ENCODE peak calls at places on chromosomes 1 and 21, in nine cellular contexts. U is lower lobe of right lung, G is epithelial cell of esophagus, E is coronary artery, Q is Panc1, S is kidney epithelial cell, R is IMR-90, X is BE2C, Y is psoas muscle. Z is an unnamed sample.

GRCh38 chr1:223228931-223229528 is 86.0 kb upstream of the TLR5 start:
- DNase-seq in U (no peak), G (no peak), E (no peak), Q (no peak), S (no peak), R (no peak), X (no peak), Y (no peak), Z (no peak)

GRCh38 chr1:97727029-97727428 is 193.8 kb downstream of the DPYD start:
- DNase-seq in U (no peak), G (no peak), E (no peak), Q (no peak), S (no peak), R (no peak), X (no peak), Y (no peak), Z (no peak)

GRCh38 chr1:239958063-239958462 is 133.6 kb upstream of the FMN2 start:
- DNase-seq in U (no peak), G (no peak), E (no peak), Q (no peak), S (no peak), R (no peak), X (no peak), Y (no peak), Z (no peak)

GRCh38 chr21:36694593-36695282 is 4.2 kb upstream of the SIM2 start:
- DNase-seq in U (no peak), G (no peak), E (no peak), Q (no peak), S (no peak), R (no peak), X (no peak), Y (no peak), Z (no peak)

GRCh38 chr1:226980565-226981385 is 40.7 kb downstream of the COQ8A start:
- DNase-seq in U (no peak), G (no peak), E (peak), Q (no peak), S (no peak), R (no peak), X (no peak), Y (peak), Z (no peak)

GRCh38 chr1:149940427-149940826 is 3.7 kb upstream of the MTMR11 start:
- DNase-seq in U (no peak), G (no peak), E (no peak), Q (no peak), S (no peak), R (no peak), X (no peak), Y (no peak), Z (no peak)

GRCh38 chr1:44036409-44037111 is 5.3 kb upstream of the SLC6A9 start:
- DNase-seq in U (peak), G (peak), E (no peak), Q (no peak), S (no peak), R (peak), X (peak), Y (peak), Z (peak)

GRCh38 chr1:78691995-78692747 is 42.5 kb downstream of the IFI44 start:
- DNase-seq in U (no peak), G (peak), E (no peak), Q (peak), S (no peak), R (peak), X (no peak), Y (no peak), Z (peak)

GRCh38 chr1:3981746-3982505 is 81.9 kb upstream of the C1orf174 start:
- DNase-seq in U (no peak), G (no peak), E (no peak), Q (no peak), S (no peak), R (no peak), X (no peak), Y (no peak), Z (no peak)

GRCh38 chr1:58031416-58031815 is 515.1 kb downstream of the OMA1 start:
- DNase-seq in U (no peak), G (no peak), E (no peak), Q (no peak), S (no peak), R (no peak), X (no peak), Y (no peak), Z (no peak)

GRCh38 chr1:104648269-104648691 is 898.6 kb downstream of the AMY1C start:
- DNase-seq in U (no peak), G (peak), E (no peak), Q (peak), S (no peak), R (no peak), X (peak), Y (no peak), Z (no peak)

GRCh38 chr1:150008699-150009098 is 1.8 kb downstream of the OTUD7B start:
- DNase-seq in U (no peak), G (no peak), E (no peak), Q (no peak), S (no peak), R (no peak), X (no peak), Y (no peak), Z (no peak)

DNA sequence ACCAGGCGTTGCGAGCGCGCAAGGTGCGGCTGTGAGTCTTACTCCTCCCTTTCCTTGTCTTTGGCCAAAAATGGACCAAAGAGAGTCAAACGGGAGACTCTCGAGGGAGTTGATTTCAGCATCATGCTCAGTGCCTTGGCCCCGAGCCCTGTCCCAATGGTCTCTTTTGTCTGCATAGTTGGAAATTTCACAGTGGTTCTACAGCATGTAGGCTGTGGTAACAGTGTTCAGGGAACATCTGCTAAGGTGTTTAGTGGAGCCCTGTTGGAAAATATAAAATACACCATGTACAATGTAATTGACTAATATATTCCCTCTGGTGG is 2.7 kb downstream of the CACNA1E start:
- DNase-seq in U (no peak), G (no peak), E (no peak), Q (no peak), S (no peak), R (no peak), X (no peak), Y (peak), Z (no peak)
- H3K4me3 ChIP-seq in U (no peak), G (no peak), E (no peak), Q (no peak), S (no peak), R (no peak), X (no peak), Y (no peak), Z (no peak)

GRCh38 chr1:174726167-174726879 is 273.4 kb upstream of the CACYBP start:
- DNase-seq in U (no peak), G (peak), E (no peak), Q (no peak), S (peak), R (peak), X (no peak), Y (no peak), Z (no peak)
- TF ChIP-seq CTCF in U (peak), G (peak), E (no peak), Q (peak), S (peak), R (peak), X (peak), Y (peak), Z (peak)

GRCh38 chr21:44797775-44798174 is 3.8 kb downstream of the UBE2G2 start:
- DNase-seq in U (no peak), G (no peak), E (peak), Q (no peak), S (no peak), R (no peak), X (no peak), Y (no peak), Z (no peak)

GRCh38 chr21:44800971-44801467 is 601 bp downstream of the UBE2G2 start:
- DNase-seq in U (no peak), G (peak), E (no peak), Q (no peak), S (no peak), R (peak), X (no peak), Y (no peak), Z (no peak)

GRCh38 chr21:44802396-44803153 is 955 bp upstream of the UBE2G2 start:
- DNase-seq in U (no peak), G (peak), E (no peak), Q (no peak), S (no peak), R (no peak), X (peak), Y (no peak), Z (peak)

GRCh38 chr21:44801468-44802395 is at the start of gene UBE2G2:
- DNase-seq in U (peak), G (peak), E (no peak), Q (no peak), S (no peak), R (peak), X (peak), Y (peak), Z (peak)

DNA sequence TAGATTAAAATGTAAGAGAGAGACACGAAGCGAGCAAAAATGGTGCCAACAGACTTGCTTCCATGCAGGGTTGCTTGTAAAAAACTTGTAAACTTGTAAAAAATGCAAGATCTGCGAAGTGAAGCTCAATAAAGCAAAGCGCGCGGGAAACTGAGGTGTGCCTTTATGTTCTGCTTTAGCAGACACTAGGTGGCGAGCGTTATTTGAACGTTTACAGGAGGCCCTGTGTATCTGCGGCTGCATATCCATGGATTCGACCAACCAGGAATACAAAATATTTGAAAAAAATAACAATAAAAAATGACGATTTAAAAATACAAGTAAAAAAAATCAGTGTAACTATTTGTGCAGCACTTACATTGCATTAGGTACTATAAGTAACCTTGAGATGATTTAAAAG is 1.5 kb downstream of the UBE2G2 start:
- DNase-seq in U (no peak), G (peak), E (no peak), Q (no peak), S (no peak), R (peak), X (peak), Y (no peak), Z (no peak)
- H3K4me3 ChIP-seq in U (peak), G (peak), E (peak), Q (peak), S (no peak), R (no peak), X (peak), Y (peak), Z (peak)

DNA sequence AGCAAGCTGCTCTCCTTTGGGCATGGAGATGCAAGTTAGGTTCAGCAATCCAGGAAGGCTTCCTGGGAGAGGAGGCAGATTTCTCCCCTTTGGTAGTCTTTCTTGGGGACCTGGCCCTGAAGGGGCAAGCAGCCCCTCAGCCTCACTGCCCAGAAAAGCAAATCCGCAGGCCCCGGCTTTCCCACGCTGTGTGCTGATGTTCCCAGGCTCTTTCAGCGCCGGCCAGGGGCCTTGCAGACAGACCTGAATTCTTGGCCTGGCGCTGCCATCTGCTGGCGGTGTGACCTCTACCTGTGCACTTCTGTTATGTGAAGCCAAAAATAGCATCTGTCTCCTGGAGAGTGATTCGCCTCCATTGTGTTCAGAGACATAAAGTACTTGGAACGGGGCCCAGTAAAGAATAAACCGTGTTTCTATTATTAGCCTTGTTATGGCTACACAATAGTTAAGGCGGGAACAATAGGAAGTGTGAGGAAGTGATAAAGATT is 64.8 kb downstream of the ALPL start:
- DNase-seq in U (peak), G (peak), E (no peak), Q (no peak), S (peak), R (peak), X (peak), Y (peak), Z (peak)
- TF ChIP-seq CTCF in U (peak), G (peak), E (no peak), Q (no peak), S (peak), R (peak), X (peak), Y (peak), Z (peak)